ENCODE peak calls at places on chromosome 6, in nine cellular contexts. J is A549; E is mesendoderm; S is psoas muscle; C is AG10803; A is GM23338; H is lower lobe of right lung; R is CD8-positive, alpha-beta memory T cell; Y is RWPE2. P is an unnamed sample.

GRCh38 chr6:155782320-155782730 is 326.7 kb upstream of the NOX3 start:
- DNase-seq in S (no peak), E (no peak), R (no peak), H (no peak), A (no peak), C (peak), J (peak), Y (peak), P (no peak)

GRCh38 chr6:30681696-30682180 is 4.7 kb downstream of the PPP1R18 start:
- DNase-seq in E (no peak), A (no peak), J (no peak), C (no peak), H (no peak), R (no peak), S (no peak), Y (no peak), P (no peak)

GRCh38 chr6:169669889-169670288 is 31.9 kb downstream of the WDR27 start:
- DNase-seq in J (no peak), S (no peak), R (no peak), C (no peak), E (no peak), H (no peak), Y (no peak), A (no peak), P (no peak)

GRCh38 chr6:22598386-22598785 is 29.0 kb downstream of the HDGFL1 start:
- DNase-seq in C (no peak), J (no peak), A (no peak), H (no peak), E (peak), R (no peak), Y (no peak), S (no peak), P (no peak)

GRCh38 chr6:157235600-157236039 is 87.7 kb downstream of the TMEM242 start:
- DNase-seq in J (peak), S (peak), Y (no peak), E (peak), A (peak), H (no peak), C (peak), R (peak), P (no peak)

GRCh38 chr6:107318100-107318736 is 141.1 kb downstream of the PDSS2 start:
- DNase-seq in E (peak), Y (no peak), A (peak), J (peak), R (no peak), C (peak), S (peak), H (peak), P (peak)

GRCh38 chr6:34145161-34146020 is 496 bp downstream of the GRM4 start:
- DNase-seq in R (no peak), A (peak), Y (peak), J (peak), H (peak), C (peak), S (no peak), E (peak), P (no peak)

GRCh38 chr6:105272783-105273182 is 93.0 kb upstream of the POPDC3 start:
- DNase-seq in A (peak), H (no peak), Y (no peak), E (peak), R (no peak), C (peak), J (peak), S (peak), P (no peak)

GRCh38 chr6:123715243-123715863 is 78.6 kb upstream of the TRDN start:
- DNase-seq in H (no peak), C (peak), S (no peak), A (peak), Y (no peak), J (peak), E (peak), R (no peak), P (no peak)

GRCh38 chr6:95233879-95234278 is 343.5 kb upstream of the MANEA start:
- DNase-seq in S (no peak), J (no peak), C (no peak), H (no peak), R (no peak), A (no peak), E (no peak), Y (no peak), P (no peak)

GRCh38 chr6:147203311-147204059 is 732 bp upstream of the STXBP5 start:
- DNase-seq in A (peak), J (peak), C (peak), E (peak), Y (peak), H (peak), R (peak), S (peak), P (peak)

GRCh38 chr6:163808231-163808630 is 393.7 kb downstream of the QKI start:
- DNase-seq in R (no peak), E (no peak), J (no peak), C (no peak), A (no peak), H (no peak), S (no peak), Y (no peak), P (no peak)
- H3K4me3 ChIP-seq in R (no peak), E (no peak), J (no peak), C (no peak), A (no peak), H (no peak), S (no peak), Y (no peak), P (no peak)

GRCh38 chr6:164929155-164929977 is 380.0 kb downstream of the C6orf118 start:
- DNase-seq in Y (no peak), R (no peak), C (no peak), H (no peak), E (no peak), S (no peak), A (no peak), J (no peak), P (no peak)
- H3K4me3 ChIP-seq in Y (no peak), R (no peak), C (no peak), H (no peak), E (no peak), S (no peak), A (no peak), J (no peak), P (peak)

GRCh38 chr6:117449549-117450439 is 24.1 kb upstream of the ROS1 start:
- DNase-seq in C (peak), Y (no peak), E (peak), J (peak), S (no peak), H (no peak), A (peak), R (peak), P (peak)
- H3K4me3 ChIP-seq in C (no peak), Y (no peak), E (no peak), J (peak), S (no peak), H (no peak), A (no peak), R (no peak), P (no peak)

DNA sequence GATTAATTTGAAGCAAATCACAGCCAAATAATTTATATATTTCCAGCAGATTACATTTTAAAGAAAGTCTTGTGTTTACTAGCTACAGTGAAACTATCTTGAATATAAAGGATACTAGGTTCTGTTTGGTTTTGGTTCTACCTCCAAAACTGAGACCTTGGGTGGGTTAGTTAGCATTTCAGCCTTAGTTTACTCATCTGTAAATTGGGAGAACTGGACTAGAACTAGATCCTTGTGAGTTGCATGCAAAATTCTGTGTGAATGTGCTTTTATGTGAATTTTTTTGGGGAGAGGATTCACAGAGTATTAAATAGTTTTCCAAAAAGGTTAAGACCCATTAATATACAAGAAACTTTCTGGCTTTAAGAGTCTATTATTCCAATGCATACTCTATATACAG is 4.1 kb downstream of the GMNN start:
- DNase-seq in J (no peak), R (no peak), Y (no peak), H (no peak), E (no peak), S (no peak), A (no peak), C (no peak), P (no peak)
- H3K4me3 ChIP-seq in J (no peak), R (no peak), Y (no peak), H (no peak), E (no peak), S (no peak), A (no peak), C (no peak), P (no peak)

DNA sequence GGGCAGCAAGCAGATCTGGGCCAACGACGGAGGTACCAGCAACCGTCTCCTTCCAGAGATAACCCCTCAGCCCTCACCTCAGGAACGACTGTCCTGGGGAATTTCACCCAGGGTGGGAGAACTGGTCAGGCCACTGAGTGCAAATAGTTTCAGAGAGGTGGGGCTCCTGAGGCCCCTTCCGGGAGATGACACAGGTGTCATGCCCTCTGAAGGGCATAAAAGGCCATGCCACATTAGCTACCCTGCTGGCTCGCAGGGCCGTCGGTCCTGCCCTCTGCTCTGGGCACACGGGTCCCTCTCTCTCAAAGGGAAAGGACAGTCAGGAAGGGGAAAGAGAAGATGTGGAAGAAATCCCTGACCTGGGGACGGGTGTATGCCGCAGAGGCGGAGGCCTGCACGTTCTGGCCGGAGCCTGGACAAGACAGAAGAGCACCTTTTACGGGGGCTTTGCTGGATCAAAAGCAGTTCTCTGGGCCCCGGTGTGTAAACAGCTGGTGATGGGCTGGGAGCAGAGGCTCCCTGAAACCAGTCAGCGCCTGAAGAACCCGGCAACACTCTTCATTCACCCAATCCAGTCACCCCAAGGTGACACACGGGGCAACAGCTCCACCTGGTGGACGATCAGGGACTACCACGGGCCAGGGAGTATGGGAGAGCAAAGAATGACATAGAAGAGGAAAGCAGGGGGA is 6.4 kb upstream of the TAF8 start:
- DNase-seq in J (peak), R (peak), H (peak), A (peak), S (peak), Y (peak), E (peak), C (peak), P (peak)
- H3K4me3 ChIP-seq in J (no peak), R (peak), H (peak), A (peak), S (peak), Y (no peak), E (no peak), C (no peak), P (peak)

DNA sequence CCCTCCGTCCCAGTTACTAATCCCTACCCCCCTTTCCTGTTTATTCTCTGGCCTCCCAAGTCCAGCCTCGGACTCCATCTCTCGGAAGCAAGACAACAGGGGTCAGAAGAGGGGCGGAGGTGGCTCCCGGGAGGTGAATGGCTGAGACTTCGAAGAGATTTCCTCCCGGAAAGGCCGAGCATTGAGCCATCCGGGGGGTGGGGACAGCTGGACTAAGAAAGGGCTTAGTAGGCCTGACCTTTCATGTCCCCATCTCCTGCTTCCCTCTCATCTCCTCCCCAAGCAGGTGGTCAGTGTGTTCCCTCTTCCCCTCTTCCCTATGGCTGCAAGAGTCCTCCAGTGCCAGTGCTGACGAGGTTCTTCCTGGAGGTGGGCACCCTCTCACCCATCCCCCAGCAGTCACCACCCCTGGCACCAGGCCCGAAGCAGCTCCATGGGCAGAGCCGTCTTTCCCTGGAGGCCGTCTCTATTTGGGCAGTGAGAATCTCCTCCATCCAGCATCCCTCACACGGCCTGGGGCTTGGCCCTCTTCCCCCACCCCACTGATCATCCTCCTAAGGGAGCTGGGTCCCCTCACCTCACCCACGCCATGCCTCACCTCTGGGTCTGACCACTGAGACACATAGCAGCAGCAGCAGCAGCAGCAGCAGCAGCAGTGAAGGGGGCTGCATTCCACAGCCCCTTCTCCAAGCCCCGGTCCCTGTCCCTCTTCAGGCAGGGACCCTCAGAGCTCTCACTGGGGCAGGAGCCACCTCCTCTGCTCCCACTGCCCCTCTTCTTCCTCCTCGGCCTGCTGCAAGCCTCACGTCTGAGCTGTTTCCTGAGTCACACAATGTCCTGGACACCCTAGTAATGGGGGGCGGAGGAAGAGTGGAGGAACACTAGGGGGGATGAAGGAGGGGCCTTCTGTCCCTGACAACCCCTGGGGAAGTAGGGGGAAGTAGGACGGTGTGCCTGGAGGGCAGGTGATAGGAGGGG is at the start of gene NOTCH4:
- DNase-seq in Y (no peak), S (no peak), H (no peak), A (no peak), R (no peak), C (no peak), J (no peak), E (no peak), P (no peak)
- H3K4me3 ChIP-seq in Y (no peak), S (peak), H (peak), A (no peak), R (no peak), C (no peak), J (no peak), E (no peak), P (no peak)

DNA sequence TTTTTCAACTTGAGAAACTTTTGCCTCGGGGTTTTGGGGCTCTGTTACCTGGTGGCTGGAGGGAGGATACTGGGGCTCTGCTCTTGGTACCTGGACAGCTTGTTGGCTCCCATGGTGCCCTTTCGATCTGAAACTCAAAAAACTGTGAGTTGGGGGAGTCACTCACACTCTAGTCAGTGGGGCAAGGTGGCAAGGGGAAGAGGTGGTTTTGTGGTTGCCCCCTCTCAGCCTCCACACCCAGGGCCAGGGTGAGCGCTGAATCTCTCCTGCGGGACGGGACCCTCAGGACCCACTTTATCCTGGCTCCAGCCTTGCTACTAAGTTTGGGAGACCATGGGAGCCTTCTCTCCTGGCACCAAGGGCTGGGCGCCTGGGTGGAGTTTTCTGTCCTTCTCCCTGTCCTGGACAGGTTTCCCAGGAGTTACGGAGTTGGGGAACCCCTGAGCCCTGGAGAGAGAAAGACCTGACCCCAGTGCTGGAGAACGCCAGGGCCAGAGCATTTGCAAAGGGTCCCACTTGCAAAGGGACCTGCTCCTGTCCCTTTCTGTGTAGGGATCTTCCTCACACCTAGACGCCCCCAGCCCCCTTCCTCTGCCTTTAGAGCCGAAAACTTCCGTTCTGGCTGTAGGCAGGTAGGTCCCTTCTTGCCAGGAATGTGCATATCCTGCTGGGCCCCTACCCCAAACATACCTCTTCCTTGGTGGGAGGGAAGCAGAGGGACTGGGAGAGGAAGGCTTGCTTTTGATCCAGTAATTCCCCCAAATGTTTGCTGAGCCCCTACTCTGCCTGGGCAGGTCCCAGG is 2.9 kb downstream of the FOXP4 start:
- DNase-seq in Y (no peak), H (no peak), S (no peak), C (no peak), A (peak), E (peak), R (no peak), J (no peak), P (no peak)
- H3K4me3 ChIP-seq in Y (no peak), H (peak), S (peak), C (no peak), A (peak), E (no peak), R (no peak), J (no peak), P (no peak)

P was measured in dorsolateral prefrontal cortex.